ENCODE peak calls at places on chromosomes 11 and 22, in four cellular contexts. E, F, P and K are unnamed samples.

GRCh38 chr11:84800755-84801346 is 826.3 kb downstream of the DLG2 start:
- DNase-seq in F (no peak), P (no peak), E (no peak), K (peak)

GRCh38 chr11:47538741-47539575 is 14.0 kb downstream of the CELF1 start:
- DNase-seq in P (peak), E (no peak), F (no peak), K (no peak)

GRCh38 chr11:77883775-77884174 is 62.8 kb downstream of the AAMDC start:
- DNase-seq in E (no peak), F (no peak), P (no peak), K (no peak)

GRCh38 chr11:15663778-15664218 is 549.1 kb downstream of the INSC start:
- DNase-seq in E (no peak), P (no peak), F (no peak), K (peak)

GRCh38 chr22:38618682-38619081 is 37.5 kb downstream of the FAM227A start:
- DNase-seq in F (no peak), E (no peak), P (no peak), K (peak)

GRCh38 chr11:64990222-64990918 is 6.4 kb downstream of the BATF2 start:
- DNase-seq in F (peak), E (no peak), P (no peak), K (no peak)

GRCh38 chr11:106496677-106497076 is 419.2 kb downstream of the AASDHPPT start:
- DNase-seq in P (no peak), F (no peak), E (no peak), K (no peak)

GRCh38 chr11:3826721-3827120 is 14.0 kb downstream of the RHOG start:
- DNase-seq in E (no peak), P (no peak), F (no peak), K (no peak)

GRCh38 chr11:75905434-75905833 is 90.4 kb downstream of the UVRAG start:
- DNase-seq in E (no peak), F (no peak), P (no peak), K (no peak)

GRCh38 chr11:82865841-82866240 is 34.4 kb downstream of the PRCP start:
- DNase-seq in F (no peak), E (no peak), P (no peak), K (no peak)

GRCh38 chr11:115500547-115501503 is 3.4 kb downstream of the CADM1 start:
- DNase-seq in P (no peak), E (no peak), F (no peak), K (no peak)

GRCh38 chr11:33557201-33557600 is 143.4 kb downstream of the C11orf91 start:
- DNase-seq in F (no peak), E (no peak), P (no peak), K (peak)

GRCh38 chr11:61955416-61956135 is 5.4 kb downstream of the BEST1 start:
- DNase-seq in F (no peak), E (no peak), P (no peak), K (no peak)

GRCh38 chr22:39343259-39344045 is 6.3 kb upstream of the SYNGR1 start:
- DNase-seq in E (peak), F (peak), P (peak), K (peak)

GRCh38 chr11:120235024-120235628 is 4.8 kb upstream of the POU2F3 start:
- DNase-seq in E (peak), F (peak), P (peak), K (peak)

GRCh38 chr11:98572941-98573340 is 447.8 kb upstream of the CNTN5 start:
- DNase-seq in E (no peak), F (no peak), P (no peak), K (no peak)

GRCh38 chr11:25855916-25856315 is 476.0 kb upstream of the ANO3 start:
- DNase-seq in E (no peak), P (no peak), F (no peak), K (no peak)

GRCh38 chr11:43832536-43832935 is 48.1 kb upstream of the ALKBH3 start:
- DNase-seq in E (no peak), F (no peak), P (no peak), K (no peak)

GRCh38 chr11:118310271-118310670 is 5.7 kb downstream of the CD3E start:
- DNase-seq in E (no peak), F (no peak), P (no peak), K (no peak)

GRCh38 chr11:22671751-22672150 is 5.3 kb downstream of the GAS2 start:
- DNase-seq in F (no peak), P (no peak), E (no peak), K (peak)

GRCh38 chr11:107397357-107397756 is 60.3 kb downstream of the CWF19L2 start:
- DNase-seq in E (no peak), P (no peak), F (no peak), K (peak)

GRCh38 chr11:119375629-119376196 is 5.8 kb downstream of the USP2 start:
- DNase-seq in P (no peak), E (no peak), F (no peak), K (no peak)

GRCh38 chr22:32206774-32207758 is 2.2 kb upstream of the RFPL2 start:
- DNase-seq in P (no peak), E (peak), F (peak), K (peak)

GRCh38 chr22:28438183-28438778 is 241.4 kb downstream of the TTC28 start:
- DNase-seq in E (no peak), F (no peak), P (no peak), K (no peak)

GRCh38 chr22:26377170-26377825 is 51.8 kb upstream of the ASPHD2 start:
- DNase-seq in P (no peak), E (no peak), F (peak), K (no peak)

GRCh38 chr11:5605849-5606248 is 9.4 kb downstream of the TRIM6 start:
- DNase-seq in F (no peak), E (no peak), P (no peak), K (peak)

GRCh38 chr22:35839811-35840739 is 122.4 kb downstream of the APOL5 start:
- DNase-seq in F (peak), E (no peak), P (peak), K (peak)

GRCh38 chr11:46381836-46382643 is 571 bp downstream of the MDK start:
- DNase-seq in P (peak), F (peak), E (no peak), K (no peak)

GRCh38 chr11:30549565-30549964 is 36.6 kb downstream of the MPPED2 start:
- DNase-seq in E (no peak), P (no peak), F (no peak), K (no peak)

GRCh38 chr11:62664405-62665074 is 470 bp downstream of the C11orf98 start:
- DNase-seq in F (peak), P (peak), E (peak), K (peak)

GRCh38 chr11:12106501-12106900 is 3.9 kb upstream of the MICAL2 start:
- DNase-seq in E (no peak), P (no peak), F (no peak), K (no peak)

GRCh38 chr22:39383841-39384625 is 15.5 kb upstream of the TAB1 start:
- DNase-seq in E (no peak), F (no peak), P (no peak), K (peak)

GRCh38 chr22:46303347-46303965 is 6.8 kb downstream of the GTSE1 start:
- DNase-seq in E (no peak), F (no peak), P (no peak), K (peak)

GRCh38 chr11:2781413-2782274 is 81.8 kb upstream of the KCNQ1OT1 start:
- DNase-seq in P (no peak), E (no peak), F (no peak), K (no peak)

GRCh38 chr11:44532809-44533208 is 32.7 kb upstream of the CD82 start:
- DNase-seq in E (no peak), P (no peak), F (no peak), K (no peak)

GRCh38 chr22:50059185-50059880 is 1.2 kb upstream of the TTLL8 start:
- DNase-seq in F (peak), P (peak), E (no peak), K (peak)

GRCh38 chr11:124670732-124671131 is 2.8 kb downstream of the SIAE start:
- DNase-seq in E (no peak), P (no peak), F (peak), K (peak)

GRCh38 chr11:86184728-86185127 is 59.8 kb upstream of the EED start:
- DNase-seq in E (no peak), F (no peak), P (no peak), K (no peak)